ENCODE peak calls at places on chromosome 3, in eight cellular contexts. F, R, A, W, T, S, G and D are unnamed samples.
A peak's percentile ranks its signal among the peaks of the same experiment; 100 is the strongest.

GRCh38 chr3:111249421-111249820 is 177.8 kb downstream of the NECTIN3 start:
- DNase-seq in F (no peak), R (no peak), A (no peak), W (no peak), T (no peak), S (no peak), G (no peak), D (no peak)

GRCh38 chr3:125186261-125186770 is 26.2 kb downstream of the SLC12A8 start:
- DNase-seq in F (peak; percentile 32), R (no peak), A (no peak), W (no peak), T (no peak), S (peak; percentile 11), G (no peak), D (no peak)

GRCh38 chr3:47443611-47443995 is 32.1 kb downstream of the SCAP start:
- DNase-seq in F (no peak), R (no peak), A (no peak), W (peak; percentile 59), T (peak; percentile 36), S (no peak), G (peak; percentile 48), D (no peak)

GRCh38 chr3:66502267-66502874 is 1.5 kb upstream of the LRIG1 start:
- DNase-seq in F (no peak), R (no peak), A (no peak), W (no peak), T (no peak), S (no peak), G (no peak), D (no peak)

GRCh38 chr3:152623286-152623685 is 211.6 kb upstream of the P2RY1 start:
- DNase-seq in F (no peak), R (no peak), A (no peak), W (no peak), T (no peak), S (no peak), G (no peak), D (no peak)

GRCh38 chr3:32428092-32429068 is 36.7 kb downstream of the CMTM7 start:
- DNase-seq in F (no peak), R (peak; percentile 18), A (no peak), W (no peak), T (no peak), S (no peak), G (no peak), D (no peak)

GRCh38 chr3:50179710-50180109 is 11.7 kb upstream of the GNAT1 start:
- DNase-seq in F (no peak), R (no peak), A (no peak), W (no peak), T (no peak), S (no peak), G (no peak), D (no peak)

GRCh38 chr3:42264399-42265058 is 1.5 kb downstream of the CCK start:
- DNase-seq in F (no peak), R (no peak), A (no peak), W (peak; percentile 19), T (no peak), S (no peak), G (peak; percentile 28), D (no peak)

GRCh38 chr3:15638891-15639262 is 37.3 kb downstream of the BTD start:
- DNase-seq in F (no peak), R (no peak), A (no peak), W (no peak), T (no peak), S (no peak), G (no peak), D (no peak)

GRCh38 chr3:58173670-58174472 is 36.9 kb downstream of the DNASE1L3 start:
- DNase-seq in F (peak; percentile 70), R (peak; percentile 18), A (peak; percentile 14), W (peak; percentile 48), T (no peak), S (peak; percentile 52), G (peak; percentile 64), D (no peak)

GRCh38 chr3:25454411-25454927 is 26.4 kb downstream of the RARB start:
- DNase-seq in F (peak; percentile 8), R (no peak), A (no peak), W (no peak), T (no peak), S (no peak), G (no peak), D (no peak)

GRCh38 chr3:28376424-28376823 is 27.8 kb upstream of the AZI2 start:
- DNase-seq in F (no peak), R (no peak), A (no peak), W (no peak), T (no peak), S (no peak), G (no peak), D (no peak)

GRCh38 chr3:25783661-25784512 is 644 bp upstream of the NGLY1 start:
- DNase-seq in F (peak; percentile 47), R (no peak), A (no peak), W (no peak), T (no peak), S (peak; percentile 73), G (no peak), D (peak; percentile 49)

GRCh38 chr3:14819671-14820070 is 909 bp downstream of the FGD5 start:
- DNase-seq in F (no peak), R (no peak), A (no peak), W (no peak), T (no peak), S (no peak), G (no peak), D (no peak)

GRCh38 chr3:179563298-179563934 is 690 bp downstream of the ACTL6A start:
- DNase-seq in F (peak; percentile 77), R (peak; percentile 40), A (peak; percentile 36), W (peak; percentile 73), T (peak; percentile 8), S (peak; percentile 70), G (peak; percentile 76), D (peak; percentile 64)

GRCh38 chr3:46196261-46196957 is 11.7 kb downstream of the CCR1 start:
- DNase-seq in F (no peak), R (no peak), A (no peak), W (no peak), T (no peak), S (no peak), G (no peak), D (no peak)

GRCh38 chr3:182971637-182972036 is 8.7 kb downstream of the DCUN1D1 start:
- DNase-seq in F (no peak), R (no peak), A (no peak), W (no peak), T (no peak), S (no peak), G (no peak), D (no peak)

GRCh38 chr3:171446301-171446700 is 13.9 kb downstream of the TNIK start:
- DNase-seq in F (no peak), R (no peak), A (no peak), W (no peak), T (no peak), S (no peak), G (no peak), D (no peak)

GRCh38 chr3:189907803-189908202 is 212.9 kb downstream of the P3H2 start:
- DNase-seq in F (no peak), R (no peak), A (no peak), W (no peak), T (no peak), S (no peak), G (no peak), D (no peak)

GRCh38 chr3:155497930-155498647 is 204.6 kb upstream of the STRIT1 start:
- DNase-seq in F (no peak), R (no peak), A (no peak), W (no peak), T (peak; percentile 1), S (no peak), G (no peak), D (no peak)

GRCh38 chr3:118277803-118278202 is 756.8 kb downstream of the IGSF11 start:
- DNase-seq in F (no peak), R (no peak), A (no peak), W (no peak), T (no peak), S (no peak), G (no peak), D (no peak)

GRCh38 chr3:32313723-32314473 is 75.4 kb downstream of the CMTM8 start:
- DNase-seq in F (no peak), R (no peak), A (no peak), W (no peak), T (peak; percentile 17), S (no peak), G (no peak), D (no peak)

GRCh38 chr3:184177331-184177731 is 2.7 kb downstream of the AP2M1 start:
- DNase-seq in F (no peak), R (no peak), A (no peak), W (no peak), T (no peak), S (no peak), G (no peak), D (no peak)

GRCh38 chr3:109028753-109029152 is 75.1 kb upstream of the GUCA1C start:
- DNase-seq in F (no peak), R (no peak), A (no peak), W (no peak), T (no peak), S (no peak), G (no peak), D (no peak)

GRCh38 chr3:194471863-194472262 is 14.9 kb downstream of the ATP13A3 start:
- DNase-seq in F (no peak), R (no peak), A (no peak), W (no peak), T (no peak), S (no peak), G (no peak), D (no peak)

GRCh38 chr3:115099115-115099884 is 47.8 kb downstream of the ZBTB20 start:
- DNase-seq in F (no peak), R (no peak), A (no peak), W (no peak), T (no peak), S (no peak), G (no peak), D (no peak)